ENCODE peak calls at places on chromosomes 4 and X, in nine cellular contexts. One of them, this sample, is unnamed.

GRCh38 chr4:6253961-6254360 is 15.7 kb upstream of the WFS1 start:
- DNase-seq in foreskin keratinocyte: no peak
- DNase-seq in HEK293T: no peak
- DNase-seq in aorta: peak; percentile 20
- DNase-seq in stimulated activated CD4-positive, alpha-beta T cell treated with anti-CD3 and anti-CD28 coated beads, Interleukin-15, amount 100 ng/mL, for 24 hours: no peak
- DNase-seq in iPS DF 19.7: no peak
- DNase-seq in thoracic aorta: no peak
- DNase-seq in GM18507: no peak
- DNase-seq in Right ventricle myocardium superior: no peak
- DNase-seq in this sample: peak; percentile 5

GRCh38 chrX:107730991-107731766 is 44.4 kb downstream of the TSC22D3 start:
- DNase-seq in GM18507: no peak
- DNase-seq in iPS DF 19.7: no peak
- DNase-seq in stimulated activated CD4-positive, alpha-beta T cell treated with anti-CD3 and anti-CD28 coated beads, Interleukin-15, amount 100 ng/mL, for 24 hours: no peak
- DNase-seq in thoracic aorta: no peak
- DNase-seq in foreskin keratinocyte: no peak
- DNase-seq in Right ventricle myocardium superior: no peak
- DNase-seq in HEK293T: no peak
- DNase-seq in aorta: no peak
- DNase-seq in this sample: no peak

GRCh38 chrX:136250191-136251041 is 784 bp downstream of the MAP7D3 start:
- DNase-seq in thoracic aorta: no peak
- DNase-seq in GM18507: no peak
- DNase-seq in aorta: no peak
- DNase-seq in iPS DF 19.7: no peak
- DNase-seq in stimulated activated CD4-positive, alpha-beta T cell treated with anti-CD3 and anti-CD28 coated beads, Interleukin-15, amount 100 ng/mL, for 24 hours: peak; percentile 57
- DNase-seq in HEK293T: peak; percentile 41
- DNase-seq in Right ventricle myocardium superior: no peak
- DNase-seq in foreskin keratinocyte: no peak
- DNase-seq in this sample: peak; percentile 22

GRCh38 chrX:65575024-65575423 is 40.4 kb upstream of the LAS1L start:
- DNase-seq in aorta: no peak
- DNase-seq in stimulated activated CD4-positive, alpha-beta T cell treated with anti-CD3 and anti-CD28 coated beads, Interleukin-15, amount 100 ng/mL, for 24 hours: no peak
- DNase-seq in thoracic aorta: no peak
- DNase-seq in GM18507: no peak
- DNase-seq in iPS DF 19.7: no peak
- DNase-seq in Right ventricle myocardium superior: no peak
- DNase-seq in foreskin keratinocyte: peak; percentile 8
- DNase-seq in HEK293T: no peak
- DNase-seq in this sample: no peak

GRCh38 chr4:786074-786741 is 39.7 kb downstream of the CPLX1 start:
- DNase-seq in stimulated activated CD4-positive, alpha-beta T cell treated with anti-CD3 and anti-CD28 coated beads, Interleukin-15, amount 100 ng/mL, for 24 hours: no peak
- DNase-seq in HEK293T: no peak
- DNase-seq in Right ventricle myocardium superior: no peak
- DNase-seq in aorta: peak; percentile 77
- DNase-seq in thoracic aorta: no peak
- DNase-seq in iPS DF 19.7: no peak
- DNase-seq in GM18507: no peak
- DNase-seq in foreskin keratinocyte: no peak
- DNase-seq in this sample: no peak

GRCh38 chr4:127623755-127624087 is 9.0 kb upstream of the INTU start:
- DNase-seq in Right ventricle myocardium superior: no peak
- DNase-seq in iPS DF 19.7: no peak
- DNase-seq in GM18507: no peak
- DNase-seq in foreskin keratinocyte: no peak
- DNase-seq in thoracic aorta: no peak
- DNase-seq in HEK293T: no peak
- DNase-seq in aorta: peak; percentile 84
- DNase-seq in stimulated activated CD4-positive, alpha-beta T cell treated with anti-CD3 and anti-CD28 coated beads, Interleukin-15, amount 100 ng/mL, for 24 hours: peak; percentile 23
- DNase-seq in this sample: no peak

GRCh38 chrX:38166478-38167083 is 54.1 kb downstream of the SRPX start:
- DNase-seq in GM18507: no peak
- DNase-seq in HEK293T: no peak
- DNase-seq in foreskin keratinocyte: no peak
- DNase-seq in stimulated activated CD4-positive, alpha-beta T cell treated with anti-CD3 and anti-CD28 coated beads, Interleukin-15, amount 100 ng/mL, for 24 hours: peak; percentile 20
- DNase-seq in Right ventricle myocardium superior: no peak
- DNase-seq in thoracic aorta: no peak
- DNase-seq in iPS DF 19.7: no peak
- DNase-seq in aorta: no peak
- DNase-seq in this sample: no peak

GRCh38 chr4:173531085-173531965 is 1.3 kb upstream of the HAND2 start:
- DNase-seq in GM18507: no peak
- DNase-seq in thoracic aorta: no peak
- DNase-seq in HEK293T: no peak
- DNase-seq in iPS DF 19.7: no peak
- DNase-seq in aorta: peak; percentile 74
- DNase-seq in stimulated activated CD4-positive, alpha-beta T cell treated with anti-CD3 and anti-CD28 coated beads, Interleukin-15, amount 100 ng/mL, for 24 hours: no peak
- DNase-seq in Right ventricle myocardium superior: peak; percentile 71
- DNase-seq in foreskin keratinocyte: no peak
- DNase-seq in this sample: no peak